ENCODE peak calls at places on chromosomes 7 and 10, in six cellular contexts. E is type B pancreatic cell; V is left ventricle myocardium superior; S is CD4-positive, alpha-beta memory T cell; G is A549; M is fibroblast of villous mesenchyme. N is an unnamed sample.

GRCh38 chr10:121808835-121809234 is 119.0 kb downstream of the ATE1 start:
- DNase-seq in M (no peak), G (no peak), V (no peak), S (no peak), E (no peak), N (no peak)

GRCh38 chr7:149261321-149261828 is 621 bp upstream of the ZNF783 start:
- DNase-seq in S (no peak), V (no peak), E (no peak), G (peak), M (peak), N (peak)

GRCh38 chr10:8057636-8058273 is 3.3 kb downstream of the GATA3 start:
- DNase-seq in S (no peak), G (no peak), E (no peak), V (no peak), M (no peak), N (no peak)

GRCh38 chr10:27746364-27747095 is 911 bp upstream of the MKX start:
- DNase-seq in M (no peak), S (no peak), E (no peak), V (peak), G (peak), N (no peak)

GRCh38 chr7:46450425-46450824 is 529.4 kb upstream of the IGFBP3 start:
- DNase-seq in E (no peak), S (no peak), M (peak), V (no peak), G (no peak), N (no peak)

GRCh38 chr10:19945275-19945674 is 129.0 kb downstream of the PLXDC2 start:
- DNase-seq in G (no peak), S (no peak), M (no peak), V (peak), E (no peak), N (no peak)

GRCh38 chr7:18580945-18581344 is 85.4 kb downstream of the HDAC9 start:
- DNase-seq in S (no peak), M (no peak), G (no peak), E (no peak), V (no peak), N (no peak)

GRCh38 chr7:30116771-30117170 is 18.0 kb upstream of the MTURN start:
- DNase-seq in M (peak), G (no peak), E (no peak), V (no peak), S (no peak), N (no peak)

GRCh38 chr10:99658622-99659030 is 683 bp upstream of the ENTPD7 start:
- DNase-seq in S (no peak), M (peak), V (peak), G (peak), E (no peak), N (peak)

GRCh38 chr10:73789659-73790055 is 4.3 kb downstream of the ZSWIM8 start:
- DNase-seq in V (no peak), S (no peak), M (no peak), G (no peak), E (no peak), N (no peak)

GRCh38 chr10:107232013-107232412 is 67.5 kb upstream of the SORCS1 start:
- DNase-seq in E (no peak), G (no peak), V (no peak), S (no peak), M (peak), N (no peak)

GRCh38 chr10:12590682-12591642 is 241.6 kb downstream of the CAMK1D start:
- DNase-seq in S (no peak), G (no peak), V (no peak), M (no peak), E (no peak), N (no peak)

GRCh38 chr10:92517034-92517655 is 56.7 kb downstream of the IDE start:
- DNase-seq in G (peak), M (peak), E (no peak), S (peak), V (no peak), N (peak)

GRCh38 chr7:65251851-65252620 is 121.6 kb upstream of the ZNF92 start:
- DNase-seq in G (peak), S (peak), M (peak), V (peak), E (peak), N (peak)

GRCh38 chr10:114309111-114309651 is 70.1 kb downstream of the VWA2 start:
- DNase-seq in E (no peak), S (no peak), M (no peak), V (no peak), G (no peak), N (peak)

GRCh38 chr7:4706384-4707032 is 24.4 kb downstream of the FOXK1 start:
- DNase-seq in M (no peak), V (no peak), S (no peak), E (no peak), G (no peak), N (peak)

GRCh38 chr10:124693396-124693795 is 50.8 kb downstream of the FAM53B start:
- DNase-seq in S (no peak), G (no peak), E (no peak), V (peak), M (no peak), N (no peak)

GRCh38 chr7:157011333-157012112 is 1.1 kb upstream of the MNX1 start:
- DNase-seq in V (no peak), E (no peak), M (no peak), S (no peak), G (no peak), N (no peak)

GRCh38 chr7:100680589-100681271 is 7.2 kb downstream of the GNB2 start:
- DNase-seq in S (no peak), G (no peak), E (no peak), V (peak), M (no peak), N (no peak)

GRCh38 chr7:28626629-28627262 is 214.4 kb downstream of the CREB5 start:
- DNase-seq in M (peak), E (no peak), S (peak), V (peak), G (peak), N (peak)

GRCh38 chr7:40239755-40240303 is 105.0 kb downstream of the SUGCT start:
- DNase-seq in G (no peak), E (no peak), M (peak), V (no peak), S (no peak), N (no peak)

GRCh38 chr7:27088002-27088931 is 7.5 kb downstream of the HOXA1 start:
- DNase-seq in G (no peak), E (no peak), S (no peak), M (no peak), V (no peak), N (no peak)

GRCh38 chr7:39153647-39154046 is 175.9 kb downstream of the POU6F2 start:
- DNase-seq in S (no peak), E (no peak), V (no peak), M (no peak), G (no peak), N (no peak)

GRCh38 chr7:21926448-21926847 is 19.3 kb downstream of the CDCA7L start:
- DNase-seq in E (no peak), G (no peak), V (no peak), M (no peak), S (no peak), N (no peak)

GRCh38 chr10:71978988-71979691 is 14.9 kb downstream of the CHST3 start:
- DNase-seq in S (no peak), M (no peak), E (no peak), G (no peak), V (peak), N (no peak)

GRCh38 chr10:30818854-30819253 is 189.3 kb upstream of the LYZL2 start:
- DNase-seq in V (peak), M (no peak), E (no peak), S (no peak), G (no peak), N (no peak)

GRCh38 chr7:17401806-17402627 is 103.6 kb downstream of the AHR start:
- DNase-seq in S (peak), M (no peak), V (no peak), E (no peak), G (no peak), N (no peak)

GRCh38 chr7:155597753-155598140 is 46.7 kb upstream of the RBM33 start:
- DNase-seq in E (no peak), S (no peak), G (peak), V (no peak), M (no peak), N (peak)

GRCh38 chr10:21021843-21022594 is 124.9 kb upstream of the NEBL start:
- DNase-seq in V (no peak), M (no peak), S (no peak), E (no peak), G (peak), N (no peak)

GRCh38 chr7:132419538-132419937 is 156.7 kb downstream of the PLXNA4 start:
- DNase-seq in E (no peak), M (peak), G (no peak), V (no peak), S (no peak), N (peak)

GRCh38 chr10:612696-613095 is 76.8 kb downstream of the DIP2C start:
- DNase-seq in S (no peak), E (no peak), M (no peak), V (no peak), G (no peak), N (no peak)

GRCh38 chr10:69662173-69662685 is 32.2 kb downstream of the FAM241B start:
- DNase-seq in E (no peak), S (no peak), V (no peak), M (no peak), G (no peak), N (no peak)

GRCh38 chr7:17275749-17276671 is 22.4 kb upstream of the AHR start:
- DNase-seq in S (no peak), E (no peak), G (peak), V (no peak), M (peak), N (peak)